ENCODE peak calls at places on chromosomes 5 and 9, in four cellular contexts. N is H9; A is cardiac fibroblast; E is stimulated activated CD4-positive, alpha-beta T cell treated with anti-CD3 and anti-CD28 coated beads, TNF-alpha, amount 100 ng/mL, for 4 hours. C is an unnamed sample.

GRCh38 chr5:140978260-140978659 is 12.0 kb downstream of the PCDHAC2 start:
- DNase-seq in N (no peak), A (no peak), E (no peak), C (no peak)

GRCh38 chr5:157322581-157322980 is 56.7 kb downstream of the CYFIP2 start:
- DNase-seq in N (no peak), A (no peak), E (no peak), C (no peak)

GRCh38 chr5:10227396-10227795 is 22.3 kb downstream of the ATPSCKMT start:
- DNase-seq in N (no peak), A (no peak), E (no peak), C (no peak)

GRCh38 chr5:2039180-2039531 is 156.4 kb upstream of the IRX4 start:
- DNase-seq in N (peak; percentile 56), A (no peak), E (no peak), C (no peak)

GRCh38 chr5:34002629-34003328 is 5.1 kb downstream of the AMACR start:
- DNase-seq in N (no peak), A (no peak), E (no peak), C (no peak)

GRCh38 chr9:121838757-121839669 is 187.6 kb downstream of the DAB2IP start:
- DNase-seq in N (no peak), A (no peak), E (no peak), C (no peak)

GRCh38 chr5:90994796-90995195 is 388.3 kb downstream of the ARRDC3 start:
- DNase-seq in N (no peak), A (no peak), E (no peak), C (no peak)

GRCh38 chr5:66617223-66617861 is 21.1 kb downstream of the MAST4 start:
- DNase-seq in N (no peak), A (no peak), E (no peak), C (no peak)

GRCh38 chr9:13718086-13718485 is 438.6 kb upstream of the MPDZ start:
- DNase-seq in N (no peak), A (no peak), E (no peak), C (no peak)

GRCh38 chr5:96690906-96691305 is 28.7 kb downstream of the CAST start:
- DNase-seq in N (no peak), A (no peak), E (no peak), C (no peak)

GRCh38 chr9:84228130-84228735 is 112.3 kb downstream of the SLC28A3 start:
- DNase-seq in N (peak; percentile 50), A (peak; percentile 58), E (no peak), C (no peak)

GRCh38 chr5:33852327-33852726 is 39.5 kb downstream of the ADAMTS12 start:
- DNase-seq in N (no peak), A (peak; percentile 44), E (no peak), C (no peak)

GRCh38 chr5:154249786-154250185 is 59.3 kb downstream of the GALNT10 start:
- DNase-seq in N (no peak), A (no peak), E (no peak), C (no peak)

GRCh38 chr9:137168907-137169763 is 716 bp downstream of the LRRC26 start:
- DNase-seq in N (peak; percentile 86), A (peak; percentile 24), E (no peak), C (peak; percentile 57)

GRCh38 chr5:154945695-154946301 is 4.9 kb downstream of the MRPL22 start:
- DNase-seq in N (no peak), A (peak; percentile 54), E (no peak), C (no peak)

C was measured in Calu3.